ENCODE peak calls at places on chromosome 10, in six cellular contexts. One of them, this sample, is unnamed.
A peak's percentile ranks its signal among the peaks of the same experiment; 100 is the strongest.

GRCh38 chr10:132687893-132688579 is 97.9 kb downstream of the NKX6-2 start:
- DNase-seq in K562: no peak
- DNase-seq in A549: no peak
- DNase-seq in HepG2: no peak
- DNase-seq in WTC11: peak; percentile 11
- DNase-seq in H1: no peak
- DNase-seq in this sample: no peak

GRCh38 chr10:132847416-132847777 is 61.5 kb upstream of the NKX6-2 start:
- DNase-seq in K562: no peak
- DNase-seq in A549: no peak
- DNase-seq in HepG2: no peak
- DNase-seq in WTC11: no peak
- DNase-seq in H1: no peak
- DNase-seq in this sample: no peak

GRCh38 chr10:86163522-86164215 is 202.9 kb downstream of the GRID1 start:
- DNase-seq in K562: no peak
- DNase-seq in A549: no peak
- DNase-seq in HepG2: peak; percentile 48
- DNase-seq in WTC11: peak; percentile 5
- DNase-seq in H1: no peak
- DNase-seq in this sample: no peak

GRCh38 chr10:50334273-50334672 is 83.0 kb upstream of the ASAH2 start:
- DNase-seq in K562: no peak
- DNase-seq in A549: no peak
- DNase-seq in HepG2: no peak
- DNase-seq in WTC11: no peak
- DNase-seq in H1: no peak
- DNase-seq in this sample: no peak

GRCh38 chr10:73553316-73553715 is 37.8 kb downstream of the USP54 start:
- DNase-seq in K562: no peak
- DNase-seq in A549: no peak
- DNase-seq in HepG2: peak; percentile 20
- DNase-seq in WTC11: no peak
- DNase-seq in H1: no peak
- DNase-seq in this sample: no peak

GRCh38 chr10:6637053-6637452 is 57.0 kb upstream of the PRKCQ start:
- DNase-seq in K562: no peak
- DNase-seq in A549: no peak
- DNase-seq in HepG2: no peak
- DNase-seq in WTC11: no peak
- DNase-seq in H1: no peak
- DNase-seq in this sample: no peak

GRCh38 chr10:27451054-27451453 is 53.0 kb upstream of the RAB18 start:
- DNase-seq in K562: no peak
- DNase-seq in A549: no peak
- DNase-seq in HepG2: no peak
- DNase-seq in WTC11: no peak
- DNase-seq in H1: no peak
- DNase-seq in this sample: no peak

GRCh38 chr10:21495686-21496284 is 29.7 kb downstream of the SKIDA1 start:
- DNase-seq in K562: peak; percentile 96
- DNase-seq in A549: peak; percentile 94
- DNase-seq in HepG2: peak; percentile 95
- DNase-seq in WTC11: peak; percentile 94
- DNase-seq in H1: peak; percentile 85
- DNase-seq in this sample: peak; percentile 88

GRCh38 chr10:20877986-20878979 is 18.8 kb downstream of the NEBL start:
- DNase-seq in K562: no peak
- DNase-seq in A549: no peak
- DNase-seq in HepG2: no peak
- DNase-seq in WTC11: no peak
- DNase-seq in H1: no peak
- DNase-seq in this sample: no peak

GRCh38 chr10:130848855-130849254 is 462.7 kb downstream of the TCERG1L start:
- DNase-seq in K562: no peak
- DNase-seq in A549: no peak
- DNase-seq in HepG2: no peak
- DNase-seq in WTC11: no peak
- DNase-seq in H1: no peak
- DNase-seq in this sample: no peak

DNA sequence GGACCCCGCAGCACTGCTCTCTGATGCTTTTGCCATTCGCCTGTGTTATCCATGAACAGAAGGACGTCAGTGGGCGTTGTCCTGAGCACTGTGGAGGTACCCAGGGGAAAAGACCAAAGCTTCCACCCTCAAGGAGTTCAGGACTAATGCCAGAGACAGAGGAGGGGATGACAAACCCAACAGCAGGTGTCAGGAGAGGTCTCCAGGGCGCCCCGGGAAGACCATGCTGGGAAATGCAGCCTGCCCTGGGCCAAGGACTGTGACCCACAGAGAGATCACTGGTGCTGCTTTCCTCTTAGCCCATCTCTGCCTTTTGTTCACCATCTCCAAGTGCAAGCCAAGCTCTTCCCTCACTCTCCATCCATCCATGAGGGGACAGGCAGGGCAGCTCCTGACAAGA is 166.8 kb upstream of the PFKP start:
- DNase-seq in K562: no peak
- DNase-seq in A549: no peak
- DNase-seq in HepG2: no peak
- DNase-seq in WTC11: peak; percentile 29
- DNase-seq in H1: no peak
- DNase-seq in this sample: no peak
- TF ChIP-seq JUN in K562: no peak
- TF ChIP-seq JUN in A549: no peak
- TF ChIP-seq JUN in HepG2: no peak
- TF ChIP-seq JUN in WTC11: no peak
- TF ChIP-seq JUN in H1: no peak
- TF ChIP-seq JUN in this sample: no peak

GRCh38 chr10:18868919-18869318 is 179.7 kb upstream of the MALRD1 start:
- DNase-seq in K562: no peak
- DNase-seq in A549: no peak
- DNase-seq in HepG2: no peak
- DNase-seq in WTC11: no peak
- DNase-seq in H1: no peak
- DNase-seq in this sample: no peak

GRCh38 chr10:18861382-18861781 is 187.2 kb upstream of the MALRD1 start:
- DNase-seq in K562: no peak
- DNase-seq in A549: no peak
- DNase-seq in HepG2: no peak
- DNase-seq in WTC11: no peak
- DNase-seq in H1: no peak
- DNase-seq in this sample: no peak

GRCh38 chr10:18866852-18867251 is 181.7 kb upstream of the MALRD1 start:
- DNase-seq in K562: no peak
- DNase-seq in A549: no peak
- DNase-seq in HepG2: no peak
- DNase-seq in WTC11: no peak
- DNase-seq in H1: no peak
- DNase-seq in this sample: no peak
- TF ChIP-seq MAX in K562: no peak
- TF ChIP-seq MAX in A549: no peak
- TF ChIP-seq MAX in HepG2: no peak
- TF ChIP-seq MAX in WTC11: no peak
- TF ChIP-seq MAX in H1: no peak
- TF ChIP-seq MAX in this sample: no peak

GRCh38 chr10:125768217-125768616 is 7.4 kb downstream of the MMP21 start:
- DNase-seq in K562: peak; percentile 14
- DNase-seq in A549: peak; percentile 20
- DNase-seq in HepG2: no peak
- DNase-seq in WTC11: no peak
- DNase-seq in H1: no peak
- DNase-seq in this sample: no peak
- TF ChIP-seq JUN in K562: no peak
- TF ChIP-seq JUN in A549: no peak
- TF ChIP-seq JUN in HepG2: no peak
- TF ChIP-seq JUN in WTC11: no peak
- TF ChIP-seq JUN in H1: no peak
- TF ChIP-seq JUN in this sample: no peak

GRCh38 chr10:538895-539294 is 150.6 kb downstream of the DIP2C start:
- DNase-seq in K562: no peak
- DNase-seq in A549: no peak
- DNase-seq in HepG2: no peak
- DNase-seq in WTC11: no peak
- DNase-seq in H1: no peak
- DNase-seq in this sample: no peak
- TF ChIP-seq MAX in K562: no peak
- TF ChIP-seq MAX in A549: no peak
- TF ChIP-seq MAX in HepG2: no peak
- TF ChIP-seq MAX in WTC11: no peak
- TF ChIP-seq MAX in H1: no peak
- TF ChIP-seq MAX in this sample: no peak